ENCODE peak calls at places on chromosomes 16 and 17, in six cellular contexts. One of them, this sample, is unnamed.

GRCh38 chr17:17348872-17349723 is 45.9 kb downstream of the NT5M start:
- DNase-seq in AG08395: no peak
- DNase-seq in stimulated activated naive CD4-positive, alpha-beta T cell treated with Interleukin-2 at 50 U/mL for 16 hours: no peak
- DNase-seq in cardiac septum: peak
- DNase-seq in stimulated activated naive CD8-positive, alpha-beta T cell treated with anti-CD3 and anti-CD28 coated beads, Interleukin-15, Interleukin-2, amounts not matched to agents 100 U/mL and 50 U/mL, for 24 hours: no peak
- DNase-seq in activated T-helper 1 cell treated with anti-CD3 and anti-CD28 coated beads, Interleukin-2, amount 50 U/mL, for 16 hours: no peak
- DNase-seq in this sample: no peak

GRCh38 chr16:73043828-73044493 is 4.0 kb downstream of the ZFHX3 start:
- DNase-seq in stimulated activated naive CD4-positive, alpha-beta T cell treated with Interleukin-2 at 50 U/mL for 16 hours: no peak
- DNase-seq in AG08395: no peak
- DNase-seq in stimulated activated naive CD8-positive, alpha-beta T cell treated with anti-CD3 and anti-CD28 coated beads, Interleukin-15, Interleukin-2, amounts not matched to agents 100 U/mL and 50 U/mL, for 24 hours: no peak
- DNase-seq in activated T-helper 1 cell treated with anti-CD3 and anti-CD28 coated beads, Interleukin-2, amount 50 U/mL, for 16 hours: no peak
- DNase-seq in cardiac septum: peak
- DNase-seq in this sample: no peak

GRCh38 chr17:80742091-80742490 is 197.5 kb downstream of the RPTOR start:
- DNase-seq in AG08395: no peak
- DNase-seq in cardiac septum: no peak
- DNase-seq in stimulated activated naive CD8-positive, alpha-beta T cell treated with anti-CD3 and anti-CD28 coated beads, Interleukin-15, Interleukin-2, amounts not matched to agents 100 U/mL and 50 U/mL, for 24 hours: no peak
- DNase-seq in activated T-helper 1 cell treated with anti-CD3 and anti-CD28 coated beads, Interleukin-2, amount 50 U/mL, for 16 hours: no peak
- DNase-seq in stimulated activated naive CD4-positive, alpha-beta T cell treated with Interleukin-2 at 50 U/mL for 16 hours: no peak
- DNase-seq in this sample: no peak

GRCh38 chr17:34620458-34620857 is 41.1 kb downstream of the TMEM132E start:
- DNase-seq in AG08395: no peak
- DNase-seq in activated T-helper 1 cell treated with anti-CD3 and anti-CD28 coated beads, Interleukin-2, amount 50 U/mL, for 16 hours: no peak
- DNase-seq in cardiac septum: no peak
- DNase-seq in stimulated activated naive CD8-positive, alpha-beta T cell treated with anti-CD3 and anti-CD28 coated beads, Interleukin-15, Interleukin-2, amounts not matched to agents 100 U/mL and 50 U/mL, for 24 hours: no peak
- DNase-seq in stimulated activated naive CD4-positive, alpha-beta T cell treated with Interleukin-2 at 50 U/mL for 16 hours: no peak
- DNase-seq in this sample: peak

GRCh38 chr17:27983853-27984252 is 58.6 kb upstream of the NLK start:
- DNase-seq in AG08395: no peak
- DNase-seq in stimulated activated naive CD8-positive, alpha-beta T cell treated with anti-CD3 and anti-CD28 coated beads, Interleukin-15, Interleukin-2, amounts not matched to agents 100 U/mL and 50 U/mL, for 24 hours: no peak
- DNase-seq in activated T-helper 1 cell treated with anti-CD3 and anti-CD28 coated beads, Interleukin-2, amount 50 U/mL, for 16 hours: no peak
- DNase-seq in stimulated activated naive CD4-positive, alpha-beta T cell treated with Interleukin-2 at 50 U/mL for 16 hours: no peak
- DNase-seq in cardiac septum: no peak
- DNase-seq in this sample: no peak

GRCh38 chr16:57513371-57514102 is 22.8 kb downstream of the CCDC102A start:
- DNase-seq in cardiac septum: no peak
- DNase-seq in stimulated activated naive CD4-positive, alpha-beta T cell treated with Interleukin-2 at 50 U/mL for 16 hours: no peak
- DNase-seq in activated T-helper 1 cell treated with anti-CD3 and anti-CD28 coated beads, Interleukin-2, amount 50 U/mL, for 16 hours: no peak
- DNase-seq in AG08395: no peak
- DNase-seq in stimulated activated naive CD8-positive, alpha-beta T cell treated with anti-CD3 and anti-CD28 coated beads, Interleukin-15, Interleukin-2, amounts not matched to agents 100 U/mL and 50 U/mL, for 24 hours: no peak
- DNase-seq in this sample: no peak

GRCh38 chr16:2963074-2963610 is 933 bp upstream of the KREMEN2 start:
- DNase-seq in stimulated activated naive CD4-positive, alpha-beta T cell treated with Interleukin-2 at 50 U/mL for 16 hours: no peak
- DNase-seq in activated T-helper 1 cell treated with anti-CD3 and anti-CD28 coated beads, Interleukin-2, amount 50 U/mL, for 16 hours: no peak
- DNase-seq in AG08395: no peak
- DNase-seq in stimulated activated naive CD8-positive, alpha-beta T cell treated with anti-CD3 and anti-CD28 coated beads, Interleukin-15, Interleukin-2, amounts not matched to agents 100 U/mL and 50 U/mL, for 24 hours: no peak
- DNase-seq in cardiac septum: no peak
- DNase-seq in this sample: no peak

GRCh38 chr16:117381-118365 is 20.8 kb downstream of the NPRL3 start:
- DNase-seq in AG08395: peak
- DNase-seq in activated T-helper 1 cell treated with anti-CD3 and anti-CD28 coated beads, Interleukin-2, amount 50 U/mL, for 16 hours: peak
- DNase-seq in stimulated activated naive CD8-positive, alpha-beta T cell treated with anti-CD3 and anti-CD28 coated beads, Interleukin-15, Interleukin-2, amounts not matched to agents 100 U/mL and 50 U/mL, for 24 hours: peak
- DNase-seq in stimulated activated naive CD4-positive, alpha-beta T cell treated with Interleukin-2 at 50 U/mL for 16 hours: peak
- DNase-seq in cardiac septum: no peak
- DNase-seq in this sample: no peak

This sample was measured in foreskin keratinocyte.